ENCODE peak calls at places on chromosomes 7 and 10, in six cellular contexts. One of them, this sample, is unnamed.

GRCh38 chr7:92421676-92422435 is 25.4 kb upstream of the GATAD1 start:
- DNase-seq in A549: no peak
- DNase-seq in AG09309: no peak
- DNase-seq in fibroblast of pulmonary artery: peak
- DNase-seq in psoas muscle: no peak
- DNase-seq in ovary: no peak
- DNase-seq in this sample: no peak

GRCh38 chr7:7732566-7733290 is 14.3 kb upstream of the RPA3 start:
- DNase-seq in A549: no peak
- DNase-seq in AG09309: peak
- DNase-seq in fibroblast of pulmonary artery: peak
- DNase-seq in psoas muscle: no peak
- DNase-seq in ovary: no peak
- DNase-seq in this sample: no peak

GRCh38 chr7:47393406-47393805 is 188.5 kb downstream of the TNS3 start:
- DNase-seq in A549: no peak
- DNase-seq in AG09309: no peak
- DNase-seq in fibroblast of pulmonary artery: no peak
- DNase-seq in psoas muscle: no peak
- DNase-seq in ovary: peak
- DNase-seq in this sample: no peak

GRCh38 chr7:78712111-78712510 is 741.4 kb downstream of the MAGI2 start:
- DNase-seq in A549: no peak
- DNase-seq in AG09309: no peak
- DNase-seq in fibroblast of pulmonary artery: no peak
- DNase-seq in psoas muscle: no peak
- DNase-seq in ovary: no peak
- DNase-seq in this sample: no peak

GRCh38 chr7:36755484-36755883 is 31.2 kb upstream of the AOAH start:
- DNase-seq in A549: no peak
- DNase-seq in AG09309: no peak
- DNase-seq in fibroblast of pulmonary artery: no peak
- DNase-seq in psoas muscle: no peak
- DNase-seq in ovary: no peak
- DNase-seq in this sample: no peak

GRCh38 chr7:5532520-5533335 is 109.1 kb upstream of the TNRC18 start:
- DNase-seq in A549: peak
- DNase-seq in AG09309: no peak
- DNase-seq in fibroblast of pulmonary artery: no peak
- DNase-seq in psoas muscle: no peak
- DNase-seq in ovary: peak
- DNase-seq in this sample: peak

GRCh38 chr10:43105119-43105792 is 28.4 kb downstream of the RET start:
- DNase-seq in A549: peak
- DNase-seq in AG09309: no peak
- DNase-seq in fibroblast of pulmonary artery: peak
- DNase-seq in psoas muscle: peak
- DNase-seq in ovary: peak
- DNase-seq in this sample: peak

GRCh38 chr7:127474457-127474856 is 81.9 kb upstream of the ZNF800 start:
- DNase-seq in A549: no peak
- DNase-seq in AG09309: no peak
- DNase-seq in fibroblast of pulmonary artery: peak
- DNase-seq in psoas muscle: no peak
- DNase-seq in ovary: no peak
- DNase-seq in this sample: no peak

GRCh38 chr7:138892808-138893207 is 88.4 kb downstream of the KIAA1549 start:
- DNase-seq in A549: peak
- DNase-seq in AG09309: no peak
- DNase-seq in fibroblast of pulmonary artery: no peak
- DNase-seq in psoas muscle: no peak
- DNase-seq in ovary: no peak
- DNase-seq in this sample: no peak

GRCh38 chr7:52992479-52993195 is 42.8 kb upstream of the POM121L12 start:
- DNase-seq in A549: no peak
- DNase-seq in AG09309: no peak
- DNase-seq in fibroblast of pulmonary artery: no peak
- DNase-seq in psoas muscle: no peak
- DNase-seq in ovary: no peak
- DNase-seq in this sample: peak

DNA sequence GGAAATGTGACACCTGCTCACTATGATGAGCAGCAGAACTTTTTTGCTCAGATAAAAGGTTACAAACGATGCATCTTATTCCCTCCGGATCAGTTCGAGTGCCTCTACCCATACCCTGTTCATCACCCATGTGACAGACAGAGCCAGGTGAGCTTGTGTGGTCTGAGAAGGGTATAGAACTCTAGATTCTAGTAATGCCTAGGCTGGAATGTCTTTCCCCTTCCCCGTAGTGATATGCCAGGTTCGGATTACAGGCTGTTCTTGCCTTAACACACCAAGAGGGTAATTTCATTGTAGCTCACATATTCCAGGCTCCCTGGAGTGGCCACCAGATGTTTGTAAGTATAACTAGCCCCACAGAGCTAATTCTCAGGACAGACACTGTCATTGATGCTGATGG is 9.2 kb downstream of the HIF1AN start:
- DNase-seq in A549: no peak
- DNase-seq in AG09309: no peak
- DNase-seq in fibroblast of pulmonary artery: no peak
- DNase-seq in psoas muscle: no peak
- DNase-seq in ovary: no peak
- DNase-seq in this sample: no peak
- H3K4me3 ChIP-seq in A549: no peak
- H3K4me3 ChIP-seq in AG09309: no peak
- H3K4me3 ChIP-seq in fibroblast of pulmonary artery: no peak
- H3K4me3 ChIP-seq in psoas muscle: no peak
- H3K4me3 ChIP-seq in ovary: no peak
- H3K4me3 ChIP-seq in this sample: no peak

GRCh38 chr10:110170142-110170887 is 37.1 kb upstream of the MXI1 start:
- DNase-seq in A549: no peak
- DNase-seq in AG09309: no peak
- DNase-seq in fibroblast of pulmonary artery: no peak
- DNase-seq in psoas muscle: no peak
- DNase-seq in ovary: no peak
- DNase-seq in this sample: peak
- H3K4me3 ChIP-seq in A549: no peak
- H3K4me3 ChIP-seq in AG09309: no peak
- H3K4me3 ChIP-seq in fibroblast of pulmonary artery: no peak
- H3K4me3 ChIP-seq in psoas muscle: no peak
- H3K4me3 ChIP-seq in ovary: no peak
- H3K4me3 ChIP-seq in this sample: no peak

GRCh38 chr10:29895436-29895835 is 163.9 kb downstream of the JCAD start:
- DNase-seq in A549: no peak
- DNase-seq in AG09309: peak
- DNase-seq in fibroblast of pulmonary artery: peak
- DNase-seq in psoas muscle: peak
- DNase-seq in ovary: peak
- DNase-seq in this sample: peak
- H3K4me3 ChIP-seq in A549: no peak
- H3K4me3 ChIP-seq in AG09309: no peak
- H3K4me3 ChIP-seq in fibroblast of pulmonary artery: peak
- H3K4me3 ChIP-seq in psoas muscle: no peak
- H3K4me3 ChIP-seq in ovary: no peak
- H3K4me3 ChIP-seq in this sample: no peak

GRCh38 chr10:11909618-11910017 is 86.5 kb downstream of the PROSER2 start:
- DNase-seq in A549: no peak
- DNase-seq in AG09309: no peak
- DNase-seq in fibroblast of pulmonary artery: no peak
- DNase-seq in psoas muscle: no peak
- DNase-seq in ovary: no peak
- DNase-seq in this sample: no peak

GRCh38 chr10:11910102-11910501 is 86.9 kb downstream of the PROSER2 start:
- DNase-seq in A549: no peak
- DNase-seq in AG09309: no peak
- DNase-seq in fibroblast of pulmonary artery: no peak
- DNase-seq in psoas muscle: no peak
- DNase-seq in ovary: no peak
- DNase-seq in this sample: no peak

GRCh38 chr10:11908536-11908935 is 85.4 kb downstream of the PROSER2 start:
- DNase-seq in A549: no peak
- DNase-seq in AG09309: no peak
- DNase-seq in fibroblast of pulmonary artery: no peak
- DNase-seq in psoas muscle: no peak
- DNase-seq in ovary: no peak
- DNase-seq in this sample: no peak

GRCh38 chr10:11908991-11909390 is 85.8 kb downstream of the PROSER2 start:
- DNase-seq in A549: no peak
- DNase-seq in AG09309: no peak
- DNase-seq in fibroblast of pulmonary artery: no peak
- DNase-seq in psoas muscle: no peak
- DNase-seq in ovary: no peak
- DNase-seq in this sample: no peak

GRCh38 chr10:11913184-11913641 is 90.1 kb downstream of the PROSER2 start:
- DNase-seq in A549: no peak
- DNase-seq in AG09309: no peak
- DNase-seq in fibroblast of pulmonary artery: no peak
- DNase-seq in psoas muscle: no peak
- DNase-seq in ovary: no peak
- DNase-seq in this sample: no peak
- H3K4me3 ChIP-seq in A549: no peak
- H3K4me3 ChIP-seq in AG09309: no peak
- H3K4me3 ChIP-seq in fibroblast of pulmonary artery: no peak
- H3K4me3 ChIP-seq in psoas muscle: no peak
- H3K4me3 ChIP-seq in ovary: no peak
- H3K4me3 ChIP-seq in this sample: no peak

GRCh38 chr7:98879989-98880337 is 1.6 kb downstream of the TRRAP start:
- DNase-seq in A549: no peak
- DNase-seq in AG09309: no peak
- DNase-seq in fibroblast of pulmonary artery: no peak
- DNase-seq in psoas muscle: no peak
- DNase-seq in ovary: no peak
- DNase-seq in this sample: no peak
- H3K4me3 ChIP-seq in A549: peak
- H3K4me3 ChIP-seq in AG09309: peak
- H3K4me3 ChIP-seq in fibroblast of pulmonary artery: peak
- H3K4me3 ChIP-seq in psoas muscle: peak
- H3K4me3 ChIP-seq in ovary: peak
- H3K4me3 ChIP-seq in this sample: no peak

GRCh38 chr7:55108818-55109217 is 90.0 kb downstream of the EGFR start:
- DNase-seq in A549: no peak
- DNase-seq in AG09309: no peak
- DNase-seq in fibroblast of pulmonary artery: no peak
- DNase-seq in psoas muscle: no peak
- DNase-seq in ovary: no peak
- DNase-seq in this sample: no peak
- H3K4me3 ChIP-seq in A549: no peak
- H3K4me3 ChIP-seq in AG09309: no peak
- H3K4me3 ChIP-seq in fibroblast of pulmonary artery: no peak
- H3K4me3 ChIP-seq in psoas muscle: peak
- H3K4me3 ChIP-seq in ovary: no peak
- H3K4me3 ChIP-seq in this sample: no peak

DNA sequence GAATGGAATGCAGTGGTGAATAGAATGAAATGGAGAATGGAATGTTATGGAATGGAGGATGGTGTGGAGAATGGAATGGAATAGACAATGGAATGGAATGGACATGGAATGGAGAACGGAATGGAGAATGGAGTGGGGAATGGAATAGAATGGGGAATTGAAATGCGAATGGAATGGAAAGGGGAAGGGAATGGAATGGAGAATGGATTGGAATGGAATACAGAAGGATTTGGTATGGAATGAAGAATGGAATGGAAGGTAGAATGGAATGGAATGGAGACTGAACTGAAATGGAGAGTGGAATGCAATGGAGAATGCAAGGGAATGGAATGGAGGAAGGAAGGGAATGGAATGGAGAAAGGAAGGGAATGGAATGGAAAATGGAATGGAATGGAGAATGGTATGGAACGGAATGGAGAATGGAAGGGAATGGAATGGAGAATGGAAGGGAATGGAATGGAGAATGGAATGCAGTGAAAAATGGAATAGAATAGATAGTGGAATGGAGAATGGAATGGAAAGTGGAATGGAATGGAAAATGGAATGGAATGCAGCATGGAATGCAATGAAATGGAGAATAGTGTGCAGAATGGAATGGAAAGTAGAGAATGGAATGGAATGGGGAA is 94.8 kb downstream of the NSUN6 start:
- DNase-seq in A549: no peak
- DNase-seq in AG09309: no peak
- DNase-seq in fibroblast of pulmonary artery: no peak
- DNase-seq in psoas muscle: no peak
- DNase-seq in ovary: no peak
- DNase-seq in this sample: no peak
- H3K4me3 ChIP-seq in A549: no peak
- H3K4me3 ChIP-seq in AG09309: no peak
- H3K4me3 ChIP-seq in fibroblast of pulmonary artery: no peak
- H3K4me3 ChIP-seq in psoas muscle: no peak
- H3K4me3 ChIP-seq in ovary: no peak
- H3K4me3 ChIP-seq in this sample: no peak

This sample was measured in testis.